ENCODE peak calls at places on chromosomes 3 and 15, in eight cellular contexts. I, E, G, T, O, L, X and F are unnamed samples.

GRCh38 chr3:60469481-60469880 is 781.8 kb downstream of the FHIT start:
- DNase-seq in X (no peak), L (no peak), O (no peak), I (no peak), T (no peak), G (no peak), E (no peak), F (no peak)

GRCh38 chr3:17359911-17360310 is 382.5 kb downstream of the TBC1D5 start:
- DNase-seq in L (no peak), G (no peak), E (no peak), X (no peak), I (no peak), O (no peak), T (no peak), F (no peak)

GRCh38 chr3:42509111-42509510 is 6.7 kb downstream of the VIPR1 start:
- DNase-seq in E (no peak), O (no peak), T (no peak), L (no peak), I (no peak), G (no peak), X (no peak), F (no peak)

GRCh38 chr15:64158363-64159134 is 4.3 kb downstream of the PPIB start:
- DNase-seq in T (no peak), L (no peak), X (no peak), O (no peak), G (no peak), E (no peak), I (no peak), F (no peak)

GRCh38 chr3:89851974-89852621 is 744.7 kb downstream of the EPHA3 start:
- DNase-seq in O (no peak), L (peak), I (no peak), X (peak), T (peak), G (no peak), E (peak), F (no peak)

GRCh38 chr3:52777959-52778805 is 783 bp downstream of the ITIH1 start:
- DNase-seq in I (no peak), O (no peak), E (no peak), T (peak), G (no peak), L (no peak), X (no peak), F (no peak)

GRCh38 chr15:71278989-71279756 is 163.9 kb downstream of the THSD4 start:
- DNase-seq in E (peak), L (peak), O (no peak), I (no peak), X (no peak), T (no peak), G (no peak), F (peak)

GRCh38 chr3:129530821-129531220 is 2.4 kb downstream of the RHO start:
- DNase-seq in E (no peak), X (no peak), L (no peak), G (no peak), I (no peak), T (no peak), O (no peak), F (no peak)

GRCh38 chr15:48939686-48940085 is 24.0 kb downstream of the SHC4 start:
- DNase-seq in T (no peak), O (no peak), G (no peak), E (peak), I (no peak), L (peak), X (no peak), F (no peak)

GRCh38 chr3:140207541-140207940 is 272.6 kb downstream of the CLSTN2 start:
- DNase-seq in T (no peak), X (no peak), L (no peak), I (no peak), G (no peak), E (no peak), O (no peak), F (no peak)

GRCh38 chr3:193744048-193744821 is 151.2 kb downstream of the OPA1 start:
- DNase-seq in X (no peak), O (no peak), E (no peak), G (no peak), T (no peak), I (peak), L (no peak), F (no peak)

GRCh38 chr15:90955911-90956310 is 1.2 kb downstream of the RCCD1 start:
- DNase-seq in T (no peak), G (no peak), I (no peak), O (no peak), E (peak), X (peak), L (no peak), F (no peak)

GRCh38 chr3:71099997-71100719 is 483.4 kb downstream of the FOXP1 start:
- DNase-seq in L (no peak), G (no peak), O (no peak), E (no peak), X (no peak), T (no peak), I (no peak), F (no peak)

GRCh38 chr3:71103430-71103881 is 480.1 kb downstream of the FOXP1 start:
- DNase-seq in L (peak), E (no peak), T (no peak), X (no peak), O (no peak), G (no peak), I (no peak), F (no peak)

GRCh38 chr3:71101014-71101413 is 482.5 kb downstream of the FOXP1 start:
- DNase-seq in O (no peak), I (no peak), E (peak), L (peak), X (no peak), G (no peak), T (no peak), F (no peak)

GRCh38 chr3:71102111-71103039 is 481.2 kb downstream of the FOXP1 start:
- DNase-seq in E (no peak), I (no peak), G (no peak), L (peak), X (no peak), T (no peak), O (no peak), F (no peak)

DNA sequence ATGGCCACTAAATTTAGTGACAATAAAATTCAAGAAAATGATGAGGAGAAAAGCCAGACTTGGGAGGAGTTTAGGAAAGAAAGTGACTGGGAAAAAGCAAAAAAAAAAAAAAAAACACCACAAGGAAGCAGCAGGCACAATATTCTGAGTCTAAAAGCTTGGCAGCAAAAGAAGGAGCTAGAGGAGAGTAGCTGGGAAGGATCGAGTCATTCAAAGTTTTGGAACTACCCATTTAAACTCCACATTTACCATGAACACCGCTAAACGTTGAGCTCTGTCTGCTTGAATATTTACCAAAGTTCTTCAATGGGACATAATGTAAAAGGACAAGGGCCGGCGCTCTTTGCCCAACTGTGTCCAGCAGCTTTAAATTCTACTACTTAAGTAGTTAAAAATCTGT is 481.9 kb downstream of the FOXP1 start:
- DNase-seq in E (no peak), I (no peak), O (no peak), L (peak), T (no peak), G (no peak), X (no peak), F (no peak)
- H3K27ac ChIP-seq in E (no peak), I (no peak), O (peak), L (peak), T (no peak), G (no peak), X (no peak), F (no peak)

GRCh38 chr3:100653731-100654309 is 44.4 kb downstream of the ADGRG7 start:
- DNase-seq in O (no peak), G (no peak), I (no peak), L (no peak), T (peak), X (no peak), E (no peak), F (no peak)

GRCh38 chr3:100662113-100662823 is 47.0 kb upstream of the TFG start:
- DNase-seq in T (no peak), O (no peak), E (peak), I (no peak), G (no peak), X (no peak), L (peak), F (no peak)

DNA sequence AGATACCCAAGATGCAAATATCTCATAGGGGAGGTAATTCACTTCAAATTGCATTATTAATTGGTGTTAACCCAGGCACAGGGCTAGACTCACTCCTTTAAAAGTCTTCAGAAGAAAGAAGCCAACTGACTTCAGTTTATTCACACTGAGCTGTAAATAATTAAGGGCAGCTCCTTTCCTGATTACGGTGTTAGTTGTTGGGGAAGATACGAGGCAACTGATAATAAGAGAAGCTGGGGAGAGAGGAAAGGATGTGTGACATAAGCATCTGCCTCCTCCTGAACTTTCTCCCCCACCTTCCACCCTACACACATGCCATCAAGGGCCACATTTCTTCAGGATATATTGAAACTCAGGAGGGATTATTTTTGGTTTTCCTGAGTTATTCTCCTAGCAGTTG is 47.5 kb downstream of the ADGRG7 start:
- DNase-seq in G (no peak), T (no peak), O (no peak), X (no peak), L (no peak), E (no peak), I (no peak), F (no peak)
- H3K27ac ChIP-seq in G (no peak), T (no peak), O (no peak), X (no peak), L (no peak), E (no peak), I (no peak), F (no peak)

DNA sequence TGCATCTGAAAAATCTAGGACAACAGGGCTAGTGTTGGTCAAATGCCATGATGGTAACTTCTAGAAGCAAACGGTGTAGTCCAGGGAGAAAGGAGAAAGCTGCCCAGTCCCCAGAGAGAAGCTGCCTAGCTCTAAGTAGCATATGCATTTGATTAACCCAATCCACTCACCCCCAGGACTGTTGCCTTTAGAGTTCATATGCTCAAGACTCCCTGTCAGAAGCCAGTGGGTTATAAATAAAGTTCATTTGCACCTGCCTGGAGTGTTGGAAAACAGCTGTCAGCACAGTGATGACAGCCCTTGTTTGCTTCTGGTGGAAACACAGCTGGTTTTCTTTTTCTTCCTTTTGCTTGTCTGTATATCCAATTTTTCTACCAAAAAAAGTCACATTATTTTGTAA is 2.1 kb upstream of the TM4SF4 start:
- DNase-seq in T (no peak), G (no peak), O (no peak), X (no peak), L (peak), E (no peak), I (no peak), F (no peak)
- H3K27ac ChIP-seq in T (no peak), G (no peak), O (no peak), X (no peak), L (peak), E (no peak), I (no peak), F (no peak)

GRCh38 chr15:97483232-97483631 is 477.3 kb upstream of the ARRDC4 start:
- DNase-seq in G (no peak), E (no peak), L (no peak), X (no peak), I (no peak), O (no peak), T (no peak), F (no peak)
- H3K27ac ChIP-seq in G (no peak), E (no peak), L (no peak), X (no peak), I (no peak), O (no peak), T (no peak), F (no peak)

GRCh38 chr15:79050977-79051376 is 39.6 kb downstream of the RASGRF1 start:
- DNase-seq in O (no peak), T (peak), E (no peak), G (no peak), X (no peak), I (no peak), L (no peak), F (no peak)

GRCh38 chr15:79054350-79054749 is 36.2 kb downstream of the RASGRF1 start:
- DNase-seq in T (no peak), O (no peak), E (no peak), G (no peak), L (no peak), X (no peak), I (no peak), F (no peak)

GRCh38 chr15:79051941-79052731 is 38.4 kb downstream of the RASGRF1 start:
- DNase-seq in T (no peak), G (no peak), X (no peak), E (no peak), L (no peak), O (no peak), I (no peak), F (no peak)

GRCh38 chr15:79057050-79057449 is 33.5 kb downstream of the RASGRF1 start:
- DNase-seq in I (no peak), G (no peak), T (no peak), E (no peak), X (no peak), L (no peak), O (no peak), F (no peak)

DNA sequence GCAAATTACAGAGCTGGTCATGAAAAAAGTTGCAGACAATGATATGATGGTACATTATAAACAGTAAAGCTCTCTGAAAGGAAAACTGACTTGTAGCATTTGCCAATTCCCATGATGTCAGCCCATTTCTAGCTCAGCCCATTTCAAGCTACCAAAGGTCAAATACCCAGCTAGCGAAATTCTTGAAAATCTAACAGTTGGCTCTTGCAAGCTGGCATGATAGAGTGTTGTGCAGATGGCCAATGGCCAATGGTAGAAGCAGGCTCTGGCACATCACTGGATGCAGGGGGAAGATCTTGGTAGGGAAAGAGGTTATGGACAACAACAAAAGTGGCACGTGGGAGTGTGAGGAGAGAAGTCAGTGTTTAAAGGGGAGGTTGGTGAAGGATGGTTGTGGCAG is 36.7 kb downstream of the RASGRF1 start:
- DNase-seq in O (no peak), G (no peak), T (no peak), L (no peak), I (no peak), X (no peak), E (no peak), F (no peak)
- H3K27ac ChIP-seq in O (no peak), G (no peak), T (no peak), L (no peak), I (no peak), X (no peak), E (no peak), F (no peak)

GRCh38 chr15:33395841-33396240 is 85.1 kb downstream of the RYR3 start:
- DNase-seq in O (no peak), T (no peak), X (no peak), G (no peak), E (no peak), I (no peak), L (no peak), F (no peak)

GRCh38 chr15:33392453-33392852 is 81.7 kb downstream of the RYR3 start:
- DNase-seq in E (no peak), I (no peak), L (no peak), G (no peak), X (no peak), O (no peak), T (peak), F (no peak)

GRCh38 chr15:33396457-33396856 is 85.7 kb downstream of the RYR3 start:
- DNase-seq in I (no peak), E (no peak), O (no peak), X (no peak), T (no peak), G (no peak), L (no peak), F (no peak)

GRCh38 chr15:33393552-33393951 is 82.8 kb downstream of the RYR3 start:
- DNase-seq in O (no peak), I (no peak), E (no peak), T (no peak), G (no peak), L (no peak), X (no peak), F (no peak)

GRCh38 chr15:33395376-33395775 is 84.6 kb downstream of the RYR3 start:
- DNase-seq in G (no peak), E (no peak), O (no peak), X (no peak), I (no peak), L (no peak), T (no peak), F (no peak)
- H3K27ac ChIP-seq in G (no peak), E (no peak), O (no peak), X (no peak), I (no peak), L (no peak), T (no peak), F (no peak)

GRCh38 chr3:62875103-62876002 is at the start of gene CADPS:
- DNase-seq in X (no peak), G (no peak), I (no peak), O (no peak), E (no peak), T (peak), L (peak), F (no peak)
- H3K27ac ChIP-seq in X (no peak), G (no peak), I (no peak), O (no peak), E (no peak), T (no peak), L (no peak), F (no peak)